ENCODE peak calls at places on chromosomes 3 and 15, in eight cellular contexts. U, D, F, O, I, K, W and T are unnamed samples.
A peak's percentile ranks its signal among the peaks of the same experiment; 100 is the strongest.

GRCh38 chr3:36362216-36362615 is 18.1 kb upstream of the STAC start:
- DNase-seq in U (no peak), D (no peak), F (no peak), O (no peak), I (no peak), K (no peak), W (no peak), T (no peak)

GRCh38 chr15:100880139-100880896 is 687 bp downstream of the ALDH1A3 start:
- DNase-seq in U (no peak), D (no peak), F (no peak), O (no peak), I (no peak), K (no peak), W (no peak), T (peak; percentile 50)

GRCh38 chr3:147370316-147370715 is 36.0 kb downstream of the ZIC4 start:
- DNase-seq in U (no peak), D (no peak), F (no peak), O (no peak), I (no peak), K (no peak), W (no peak), T (no peak)

GRCh38 chr15:40931300-40932142 is 2.4 kb downstream of the DLL4 start:
- DNase-seq in U (no peak), D (no peak), F (no peak), O (no peak), I (no peak), K (no peak), W (no peak), T (no peak)

GRCh38 chr3:152977356-152977755 is 142.4 kb downstream of the P2RY1 start:
- DNase-seq in U (no peak), D (no peak), F (no peak), O (no peak), I (no peak), K (no peak), W (no peak), T (no peak)

GRCh38 chr15:29364429-29365078 is 94.9 kb upstream of the NSMCE3 start:
- DNase-seq in U (peak; percentile 86), D (no peak), F (peak; percentile 29), O (no peak), I (no peak), K (no peak), W (no peak), T (no peak)

GRCh38 chr3:8712871-8713360 is 20.7 kb upstream of the CAV3 start:
- DNase-seq in U (no peak), D (no peak), F (no peak), O (no peak), I (no peak), K (no peak), W (no peak), T (no peak)

GRCh38 chr3:195907730-195908438 is 467 bp downstream of the TNK2 start:
- DNase-seq in U (no peak), D (no peak), F (peak; percentile 32), O (peak; percentile 76), I (peak; percentile 42), K (peak; percentile 77), W (peak; percentile 61), T (no peak)

GRCh38 chr3:146187334-146187950 is 26.5 kb upstream of the PLOD2 start:
- DNase-seq in U (peak; percentile 55), D (no peak), F (peak; percentile 50), O (no peak), I (no peak), K (no peak), W (peak; percentile 48), T (no peak)

GRCh38 chr3:152835311-152836102 is 576 bp downstream of the P2RY1 start:
- DNase-seq in U (peak; percentile 4), D (peak; percentile 32), F (peak; percentile 70), O (peak; percentile 80), I (peak; percentile 60), K (peak; percentile 43), W (peak; percentile 56), T (peak; percentile 67)

GRCh38 chr3:116443096-116443793 is 2.0 kb downstream of the LSAMP start:
- DNase-seq in U (peak; percentile 34), D (no peak), F (no peak), O (no peak), I (no peak), K (no peak), W (no peak), T (no peak)

GRCh38 chr15:92429378-92430066 is 35.8 kb downstream of the ST8SIA2 start:
- DNase-seq in U (peak; percentile 61), D (no peak), F (peak; percentile 81), O (no peak), I (no peak), K (no peak), W (no peak), T (no peak)

GRCh38 chr3:195075941-195076875 is 194.8 kb downstream of the XXYLT1 start:
- DNase-seq in U (no peak), D (no peak), F (no peak), O (peak; percentile 40), I (peak; percentile 3), K (no peak), W (no peak), T (peak; percentile 68)

GRCh38 chr15:95442107-95442719 is 888.3 kb upstream of the NR2F2 start:
- DNase-seq in U (no peak), D (no peak), F (no peak), O (no peak), I (no peak), K (no peak), W (no peak), T (no peak)

GRCh38 chr3:37990527-37990926 is at the start of gene VILL:
- DNase-seq in U (no peak), D (peak; percentile 11), F (no peak), O (peak; percentile 47), I (no peak), K (no peak), W (no peak), T (peak; percentile 68)

GRCh38 chr3:10286596-10287295 is 6.0 kb downstream of the GHRL start:
- DNase-seq in U (peak; percentile 74), D (no peak), F (peak; percentile 72), O (no peak), I (peak; percentile 35), K (peak; percentile 42), W (no peak), T (no peak)

GRCh38 chr3:139642981-139643380 is 34.8 kb downstream of the NMNAT3 start:
- DNase-seq in U (no peak), D (no peak), F (no peak), O (no peak), I (no peak), K (no peak), W (no peak), T (no peak)

GRCh38 chr3:98695816-98696215 is 67.3 kb upstream of the ST3GAL6 start:
- DNase-seq in U (peak; percentile 32), D (no peak), F (no peak), O (no peak), I (no peak), K (no peak), W (no peak), T (no peak)

GRCh38 chr15:80599359-80599758 is 95.8 kb upstream of the ABHD17C start:
- DNase-seq in U (peak; percentile 86), D (no peak), F (peak; percentile 70), O (no peak), I (no peak), K (no peak), W (no peak), T (no peak)

GRCh38 chr15:29094711-29095110 is 174.9 kb downstream of the NSMCE3 start:
- DNase-seq in U (no peak), D (no peak), F (no peak), O (no peak), I (no peak), K (no peak), W (no peak), T (no peak)

GRCh38 chr3:42130007-42130328 is 38.8 kb downstream of the TRAK1 start:
- DNase-seq in U (no peak), D (no peak), F (peak; percentile 23), O (no peak), I (no peak), K (no peak), W (no peak), T (no peak)
- H3K27ac ChIP-seq in U (no peak overlapping the region), D (no peak overlapping the region), F (peak overlapping the region; percentile 76), O (no peak overlapping the region), I (no peak overlapping the region), K (peak overlapping the region; percentile 42), W (peak overlapping the region; percentile 54), T (no peak overlapping the region)

DNA sequence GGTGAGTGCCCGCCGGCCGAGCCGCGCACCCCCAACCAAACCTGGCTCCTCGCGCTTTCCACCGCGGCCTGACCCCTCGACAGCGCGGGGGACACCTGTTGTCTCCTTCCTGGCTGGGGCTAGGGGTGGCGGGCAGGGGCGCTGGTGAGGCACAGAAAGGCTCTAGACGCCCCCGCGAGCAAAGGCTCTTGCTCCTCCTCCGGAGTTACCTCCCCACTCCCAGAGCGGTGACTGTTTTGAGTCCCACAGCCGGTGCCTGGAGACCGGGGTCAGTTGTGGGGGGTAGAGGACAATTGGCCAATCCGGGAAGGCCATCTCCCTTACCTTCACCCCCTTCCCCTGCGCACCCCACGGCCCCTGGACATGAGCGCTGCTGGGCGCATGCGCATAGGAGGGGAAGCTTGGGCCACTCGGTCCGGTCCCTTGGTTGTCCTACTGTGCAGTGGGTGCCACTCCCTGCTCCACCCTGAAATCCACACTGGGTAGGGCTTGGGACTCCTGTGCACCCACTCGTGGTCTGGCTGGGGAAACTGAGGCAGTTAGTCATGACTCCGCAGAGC is 554 bp downstream of the CHST13 start:
- DNase-seq in U (no peak), D (no peak), F (no peak), O (peak; percentile 64), I (no peak), K (no peak), W (no peak), T (no peak)
- TF ChIP-seq POLR2A in U (no peak), D (no peak), F (no peak), O (no peak), I (no peak), K (no peak), W (no peak), T (no peak)

GRCh38 chr3:35044185-35044584 is 595.1 kb upstream of the ARPP21 start:
- DNase-seq in U (no peak), D (no peak), F (no peak), O (no peak), I (no peak), K (no peak), W (no peak), T (no peak)
- H3K27ac ChIP-seq in U (no peak overlapping the region), D (no peak overlapping the region), F (no peak overlapping the region), O (no peak overlapping the region), I (no peak overlapping the region), K (no peak overlapping the region), W (no peak overlapping the region), T (no peak overlapping the region)

DNA sequence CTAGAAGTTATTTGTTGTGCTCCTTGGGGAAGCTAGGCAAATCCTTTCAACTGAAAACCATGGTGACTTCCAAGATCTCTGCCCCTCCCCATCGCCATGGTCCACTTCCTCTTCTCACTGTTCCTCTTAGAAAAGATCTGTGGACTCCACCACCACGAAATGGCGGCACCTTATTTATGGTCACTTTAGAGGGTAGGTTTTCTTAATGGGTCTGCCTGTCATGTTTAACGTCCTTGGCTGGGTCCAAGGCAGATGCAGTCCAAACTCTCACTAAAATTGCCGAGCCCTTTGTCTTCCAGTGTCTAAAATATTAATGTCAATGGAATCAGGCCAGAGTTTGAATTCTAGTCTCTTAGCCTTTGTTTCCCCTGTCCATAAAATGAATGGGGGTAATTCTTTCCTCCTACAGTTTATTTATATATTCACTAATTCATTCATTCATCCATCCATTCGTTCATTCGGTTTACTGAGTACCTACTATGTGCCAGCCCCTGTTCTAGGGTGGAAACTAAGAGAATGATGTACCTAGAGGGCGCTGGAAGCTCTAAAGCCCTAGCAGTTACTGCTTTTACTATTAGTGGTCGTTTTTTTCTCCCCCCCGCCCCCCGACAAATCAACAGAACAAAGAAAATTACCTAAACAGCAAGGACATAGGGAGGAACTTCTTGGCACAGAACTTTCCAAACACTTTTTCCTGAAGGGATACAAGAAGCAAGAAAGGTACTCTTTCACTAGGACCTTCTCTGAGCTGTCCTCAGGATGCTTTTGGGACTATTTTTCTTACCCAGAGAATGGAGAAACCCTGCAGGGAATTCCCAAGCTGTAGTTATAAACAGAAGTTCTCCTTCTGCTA is 661 bp downstream of the PATL2 start:
- DNase-seq in U (peak; percentile 42), D (no peak), F (peak; percentile 22), O (peak; percentile 70), I (no peak), K (peak; percentile 35), W (peak; percentile 22), T (no peak)
- TF ChIP-seq POLR2A in U (no peak), D (no peak), F (no peak), O (no peak), I (no peak), K (no peak), W (no peak), T (peak; percentile 46)